ENCODE peak calls at places on chromosomes 4 and X, in five cellular contexts. W is CD4-positive, CD25-positive, alpha-beta regulatory T cell; J is B cell; F is activated naive CD4-positive, alpha-beta T cell; G is adrenal gland. E is an unnamed sample.

GRCh38 chr4:40196260-40196659 is 571 bp upstream of the RHOH start:
- DNase-seq in W (no peak), J (no peak), F (no peak), G (no peak), E (no peak)

GRCh38 chrX:1484638-1485019 is 31.9 kb upstream of the ASMTL start:
- DNase-seq in W (no peak), J (no peak), F (no peak), G (no peak), E (no peak)

GRCh38 chr4:37981425-37981824 is 21.2 kb downstream of the PTTG2 start:
- DNase-seq in W (no peak), J (no peak), F (no peak), G (no peak), E (no peak)

GRCh38 chrX:16836371-16836770 is 33.8 kb downstream of the RBBP7 start:
- DNase-seq in W (no peak), J (no peak), F (no peak), G (peak; percentile 83), E (peak; percentile 19)

GRCh38 chr4:93759506-93759905 is 69.0 kb upstream of the ATOH1 start:
- DNase-seq in W (no peak), J (no peak), F (no peak), G (no peak), E (no peak)

GRCh38 chr4:96593422-96593821 is 753.5 kb downstream of the PDHA2 start:
- DNase-seq in W (no peak), J (no peak), F (no peak), G (no peak), E (no peak)

GRCh38 chrX:149630681-149631292 is 805 bp downstream of the TMEM185A start:
- DNase-seq in W (peak; percentile 3), J (no peak), F (no peak), G (peak; percentile 39), E (no peak)

GRCh38 chr4:114495471-114495928 is 103.1 kb upstream of the UGT8 start:
- DNase-seq in W (no peak), J (no peak), F (no peak), G (no peak), E (no peak)

GRCh38 chrX:143663755-143664154 is 27.9 kb upstream of the SLITRK4 start:
- DNase-seq in W (no peak), J (no peak), F (no peak), G (no peak), E (no peak)

GRCh38 chr4:151862766-151863165 is 102.0 kb upstream of the GATB start:
- DNase-seq in W (no peak), J (no peak), F (no peak), G (no peak), E (no peak)

GRCh38 chr4:156619154-156619934 is 352.3 kb downstream of the PDGFC start:
- DNase-seq in W (no peak), J (no peak), F (no peak), G (no peak), E (no peak)

GRCh38 chrX:130529531-130529930 is 127.7 kb downstream of the RBMX2 start:
- DNase-seq in W (no peak), J (no peak), F (no peak), G (no peak), E (no peak)

GRCh38 chr4:16218950-16219349 is 7.3 kb downstream of the TAPT1 start:
- DNase-seq in W (no peak), J (no peak), F (no peak), G (no peak), E (no peak)

GRCh38 chrX:96435636-96436035 is 249.0 kb upstream of the DIAPH2 start:
- DNase-seq in W (no peak), J (no peak), F (no peak), G (no peak), E (no peak)